ENCODE peak calls at places on chromosomes 6 and 20, in seven cellular contexts. X, L, R, P, U, W and H are unnamed samples.

GRCh38 chr20:46283426-46283825 is 24.9 kb downstream of the CDH22 start:
- DNase-seq in X (no peak), L (no peak), R (no peak), P (peak; percentile 72), U (no peak), W (no peak), H (no peak)

GRCh38 chr6:28750926-28751458 is 172.8 kb downstream of the TRIM27 start:
- DNase-seq in X (no peak), L (no peak), R (no peak), P (no peak), U (no peak), W (no peak), H (no peak)

GRCh38 chr6:40195751-40196518 is 261.7 kb upstream of the MOCS1 start:
- DNase-seq in X (no peak), L (no peak), R (no peak), P (no peak), U (no peak), W (no peak), H (no peak)

GRCh38 chr6:156028310-156029131 is 572.9 kb upstream of the NOX3 start:
- DNase-seq in X (peak; percentile 2), L (no peak), R (peak; percentile 41), P (no peak), U (no peak), W (no peak), H (no peak)

GRCh38 chr20:31666258-31667042 is 28.7 kb downstream of the COX4I2 start:
- DNase-seq in X (no peak), L (no peak), R (peak; percentile 36), P (no peak), U (peak; percentile 79), W (no peak), H (peak; percentile 73)

GRCh38 chr6:25155221-25155620 is 124.0 kb upstream of the CARMIL1 start:
- DNase-seq in X (no peak), L (no peak), R (no peak), P (no peak), U (no peak), W (no peak), H (no peak)

GRCh38 chr6:6494677-6495076 is 93.8 kb upstream of the LY86 start:
- DNase-seq in X (peak; percentile 50), L (no peak), R (no peak), P (peak; percentile 54), U (no peak), W (no peak), H (peak; percentile 47)

GRCh38 chr20:20665933-20666332 is 46.5 kb downstream of the RALGAPA2 start:
- DNase-seq in X (no peak), L (no peak), R (no peak), P (no peak), U (no peak), W (no peak), H (no peak)

GRCh38 chr6:3290501-3291211 is 31.9 kb downstream of the PSMG4 start:
- DNase-seq in X (no peak), L (no peak), R (no peak), P (no peak), U (peak; percentile 12), W (no peak), H (no peak)

GRCh38 chr6:16059496-16059895 is 69.4 kb upstream of the MYLIP start:
- DNase-seq in X (no peak), L (no peak), R (no peak), P (no peak), U (no peak), W (no peak), H (no peak)

GRCh38 chr6:108250240-108250866 is 10.5 kb downstream of the SNX3 start:
- DNase-seq in X (peak; percentile 43), L (no peak), R (no peak), P (peak; percentile 21), U (no peak), W (no peak), H (no peak)

GRCh38 chr20:53750827-53751393 is 157.3 kb upstream of the ZNF217 start:
- DNase-seq in X (peak; percentile 36), L (no peak), R (peak; percentile 72), P (peak; percentile 54), U (no peak), W (no peak), H (peak; percentile 22)

GRCh38 chr6:74705451-74705850 is 500.4 kb downstream of the COL12A1 start:
- DNase-seq in X (no peak), L (no peak), R (no peak), P (no peak), U (no peak), W (no peak), H (no peak)

GRCh38 chr6:119350202-119351004 is 842 bp upstream of the MAN1A1 start:
- DNase-seq in X (peak; percentile 55), L (no peak), R (peak; percentile 88), P (peak; percentile 44), U (peak; percentile 38), W (peak; percentile 21), H (peak; percentile 22)

GRCh38 chr6:132763269-132763668 is 5.6 kb upstream of the VNN2 start:
- DNase-seq in X (no peak), L (no peak), R (no peak), P (no peak), U (peak; percentile 33), W (peak; percentile 23), H (peak; percentile 29)

GRCh38 chr6:119858901-119859300 is 509.3 kb upstream of the MAN1A1 start:
- DNase-seq in X (no peak), L (no peak), R (no peak), P (peak; percentile 52), U (no peak), W (no peak), H (no peak)